ENCODE peak calls at places on chromosomes 6 and 20, in five cellular contexts. F is HCEC 1CT, T is NCI-H1092 treated with DMSO at 0.1 percent for 48 hours, O is astrocyte, L is HS-5. C is an unnamed sample.
A peak's percentile ranks its signal among the peaks of the same experiment; 100 is the strongest.

GRCh38 chr20:61623451-61623850 is 371.4 kb downstream of the CDH4 start:
- DNase-seq in L (no peak), T (no peak), O (no peak), F (no peak), C (no peak)

GRCh38 chr6:10951675-10952282 is 64.9 kb downstream of the SYCP2L start:
- DNase-seq in F (peak; percentile 85), O (peak; percentile 68), L (peak; percentile 58), T (no peak), C (peak; percentile 24)

GRCh38 chr6:167549187-167549586 is 224.3 kb downstream of the TTLL2 start:
- DNase-seq in T (no peak), F (no peak), L (no peak), O (no peak), C (no peak)

GRCh38 chr6:99431901-99432300 is 6.8 kb upstream of the PNISR start:
- DNase-seq in L (no peak), O (no peak), F (no peak), T (no peak), C (no peak)

GRCh38 chr6:157187182-157188093 is 135.9 kb downstream of the TMEM242 start:
- DNase-seq in L (no peak), T (peak; percentile 96), O (peak; percentile 36), F (no peak), C (no peak)

GRCh38 chr20:33995053-33995816 is 1.5 kb downstream of the RALY start:
- DNase-seq in O (no peak), T (no peak), L (no peak), F (no peak), C (no peak)

GRCh38 chr6:45376310-45377040 is 1.3 kb downstream of the SUPT3H start:
- DNase-seq in F (no peak), L (no peak), O (peak; percentile 59), T (no peak), C (no peak)

GRCh38 chr6:17679726-17680125 is 27.0 kb downstream of the NUP153 start:
- DNase-seq in T (no peak), O (no peak), F (no peak), L (no peak), C (no peak)

GRCh38 chr6:166640342-166641043 is 13.4 kb upstream of the RPS6KA2 start:
- DNase-seq in T (no peak), L (no peak), F (no peak), O (no peak), C (no peak)

GRCh38 chr6:87407531-87407895 is 259 bp upstream of the CFAP206 start:
- DNase-seq in O (peak; percentile 18), T (peak; percentile 56), L (peak; percentile 22), F (peak; percentile 18), C (peak; percentile 26)

GRCh38 chr20:23092409-23092756 is 6.3 kb upstream of the CD93 start:
- DNase-seq in T (peak; percentile 54), F (no peak), O (peak; percentile 24), L (no peak), C (no peak)

GRCh38 chr6:109508166-109508860 is 25.3 kb upstream of the ZBTB24 start:
- DNase-seq in O (no peak), L (no peak), F (peak; percentile 57), T (no peak), C (no peak)

GRCh38 chr6:144744720-144745119 is 459.6 kb downstream of the UTRN start:
- DNase-seq in O (no peak), L (no peak), T (peak; percentile 61), F (no peak), C (no peak)

GRCh38 chr6:150395388-150396009 is 26.7 kb downstream of the IYD start:
- DNase-seq in L (no peak), F (no peak), T (peak; percentile 61), O (peak; percentile 34), C (peak; percentile 33)

GRCh38 chr6:23212398-23212797 is 643.0 kb downstream of the HDGFL1 start:
- DNase-seq in T (no peak), O (no peak), F (no peak), L (no peak), C (no peak)

C was measured in RCC 7860.